ENCODE peak calls at places on chromosomes 12 and 14, in seven cellular contexts. Y, A, H, V, M, O and B are unnamed samples.

GRCh38 chr12:24996102-24996797 is 47.3 kb upstream of the BCAT1 start:
- DNase-seq in Y (no peak), A (no peak), H (no peak), V (no peak), M (no peak), O (no peak), B (no peak)

GRCh38 chr14:66827182-66827581 is 319.2 kb downstream of the GPHN start:
- DNase-seq in Y (no peak), A (no peak), H (no peak), V (no peak), M (no peak), O (no peak), B (no peak)

GRCh38 chr12:6946033-6946919 is 2.5 kb downstream of the C12orf57 start:
- DNase-seq in Y (no peak), A (peak; percentile 93), H (no peak), V (peak; percentile 95), M (peak; percentile 97), O (no peak), B (peak; percentile 55)

GRCh38 chr14:44937547-44937946 is 24.2 kb downstream of the KLHL28 start:
- DNase-seq in Y (no peak), A (no peak), H (no peak), V (no peak), M (no peak), O (no peak), B (no peak)

GRCh38 chr12:48779869-48780268 is 9.0 kb downstream of the ADCY6 start:
- DNase-seq in Y (peak; percentile 86), A (no peak), H (peak; percentile 62), V (no peak), M (no peak), O (no peak), B (no peak)

GRCh38 chr14:96894966-96895365 is 97.8 kb downstream of the VRK1 start:
- DNase-seq in Y (no peak), A (no peak), H (peak; percentile 28), V (no peak), M (no peak), O (no peak), B (no peak)

GRCh38 chr12:101795786-101796185 is 35.0 kb downstream of the GNPTAB start:
- DNase-seq in Y (no peak), A (no peak), H (no peak), V (no peak), M (no peak), O (no peak), B (no peak)

GRCh38 chr14:93764211-93764659 is 24.1 kb downstream of the PRIMA1 start:
- DNase-seq in Y (peak; percentile 58), A (no peak), H (peak; percentile 20), V (no peak), M (no peak), O (no peak), B (no peak)

GRCh38 chr12:4154672-4155225 is 118.8 kb upstream of the CCND2 start:
- DNase-seq in Y (no peak), A (no peak), H (no peak), V (no peak), M (no peak), O (no peak), B (no peak)

GRCh38 chr14:71725802-71726638 is 206.2 kb upstream of the RGS6 start:
- DNase-seq in Y (no peak), A (no peak), H (peak; percentile 86), V (no peak), M (no peak), O (no peak), B (no peak)

GRCh38 chr12:47754881-47755280 is 3.8 kb downstream of the RAPGEF3 start:
- DNase-seq in Y (peak; percentile 51), A (no peak), H (no peak), V (no peak), M (peak; percentile 90), O (no peak), B (no peak)

GRCh38 chr14:22556021-22556989 is 32.7 kb downstream of the DAD1 start:
- DNase-seq in Y (peak; percentile 59), A (no peak), H (peak; percentile 89), V (peak; percentile 88), M (peak; percentile 93), O (peak; percentile 73), B (peak; percentile 96)

GRCh38 chr14:33123281-33123680 is 184.6 kb downstream of the NPAS3 start:
- DNase-seq in Y (no peak), A (no peak), H (no peak), V (no peak), M (no peak), O (no peak), B (no peak)

GRCh38 chr14:101781240-101782061 is 19.9 kb downstream of the PPP2R5C start:
- DNase-seq in Y (no peak), A (no peak), H (no peak), V (peak; percentile 87), M (peak; percentile 56), O (peak; percentile 28), B (peak; percentile 23)

GRCh38 chr12:99054601-99055128 is 409.6 kb downstream of the APAF1 start:
- DNase-seq in Y (no peak), A (no peak), H (no peak), V (no peak), M (no peak), O (no peak), B (no peak)

GRCh38 chr14:21078287-21078686 is 8.2 kb downstream of the ARHGEF40 start:
- DNase-seq in Y (no peak), A (no peak), H (no peak), V (peak; percentile 7), M (no peak), O (no peak), B (no peak)

GRCh38 chr14:21084396-21084795 is 14.1 kb downstream of the ZNF219 start:
- DNase-seq in Y (no peak), A (no peak), H (no peak), V (no peak), M (no peak), O (no peak), B (no peak)

GRCh38 chr14:21078726-21079125 is 8.6 kb downstream of the ARHGEF40 start:
- DNase-seq in Y (no peak), A (no peak), H (no peak), V (peak; percentile 35), M (no peak), O (no peak), B (no peak)

GRCh38 chr14:21083565-21084325 is 13.6 kb downstream of the ARHGEF40 start:
- DNase-seq in Y (no peak), A (no peak), H (peak; percentile 23), V (peak; percentile 65), M (no peak), O (no peak), B (no peak)

DNA sequence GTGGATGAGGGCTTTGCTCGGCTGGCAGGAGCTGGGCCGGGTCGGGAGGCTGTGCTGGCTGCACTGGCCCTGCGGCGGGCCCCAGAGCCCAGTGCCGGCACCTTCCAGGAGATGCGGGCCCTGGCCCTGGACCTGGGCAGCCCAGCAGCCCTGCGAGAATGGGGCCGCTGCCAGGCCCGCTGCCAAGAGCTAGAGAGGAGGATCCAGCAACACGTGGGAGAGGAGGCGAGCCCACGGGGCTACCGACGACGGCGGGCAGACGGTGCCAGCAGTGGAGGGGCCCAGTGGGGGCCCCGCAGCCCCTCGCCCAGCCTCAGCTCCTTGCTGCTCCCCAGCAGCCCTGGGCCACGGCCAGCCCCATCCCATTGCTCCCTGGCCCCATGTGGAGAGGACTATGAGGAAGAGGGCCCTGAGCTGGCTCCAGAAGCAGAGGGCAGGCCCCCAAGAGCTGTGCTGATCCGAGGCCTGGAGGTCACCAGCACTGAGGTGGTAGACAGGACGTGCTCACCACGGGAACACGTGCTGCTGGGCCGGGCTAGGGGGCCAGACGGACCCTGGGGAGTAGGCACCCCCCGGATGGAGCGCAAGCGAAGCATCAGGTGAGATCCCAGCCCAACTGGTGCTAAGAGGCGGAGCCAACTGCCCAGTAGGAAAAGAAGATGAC is 11.5 kb downstream of the ARHGEF40 start:
- DNase-seq in Y (no peak), A (no peak), H (no peak), V (peak; percentile 73), M (no peak), O (no peak), B (no peak)
- H3K9me3 ChIP-seq in Y (no peaks in the 10 kb centered on the region), A (no peaks in the 10 kb centered on the region), H (no peaks in the 10 kb centered on the region), V (no peaks in the 10 kb centered on the region), M (no peaks in the 10 kb centered on the region), O (no peaks in the 10 kb centered on the region), B (no peaks in the 10 kb centered on the region)

GRCh38 chr12:32477714-32478113 is 78.4 kb downstream of the FGD4 start:
- DNase-seq in Y (no peak), A (no peak), H (no peak), V (no peak), M (no peak), O (no peak), B (no peak)
- H3K4me3 ChIP-seq in Y (no peak overlapping the region), A (no peak overlapping the region), H (no peak overlapping the region), V (no peak overlapping the region), M (no peak overlapping the region), O (no peak overlapping the region), B (no peak overlapping the region)

GRCh38 chr12:133080619-133081407 is at the start of gene ZNF140:
- DNase-seq in Y (peak; percentile 97), A (peak; percentile 68), H (peak; percentile 96), V (peak; percentile 98), M (peak; percentile 97), O (peak; percentile 91), B (no peak)

GRCh38 chr12:133080051-133080618 is 588 bp upstream of the ZNF140 start:
- DNase-seq in Y (peak; percentile 98), A (peak; percentile 65), H (peak; percentile 99), V (no peak), M (peak; percentile 99), O (peak; percentile 79), B (peak; percentile 93)

GRCh38 chr12:133081408-133081806 is 684 bp downstream of the ZNF140 start:
- DNase-seq in Y (peak; percentile 19), A (no peak), H (no peak), V (no peak), M (no peak), O (no peak), B (no peak)

DNA sequence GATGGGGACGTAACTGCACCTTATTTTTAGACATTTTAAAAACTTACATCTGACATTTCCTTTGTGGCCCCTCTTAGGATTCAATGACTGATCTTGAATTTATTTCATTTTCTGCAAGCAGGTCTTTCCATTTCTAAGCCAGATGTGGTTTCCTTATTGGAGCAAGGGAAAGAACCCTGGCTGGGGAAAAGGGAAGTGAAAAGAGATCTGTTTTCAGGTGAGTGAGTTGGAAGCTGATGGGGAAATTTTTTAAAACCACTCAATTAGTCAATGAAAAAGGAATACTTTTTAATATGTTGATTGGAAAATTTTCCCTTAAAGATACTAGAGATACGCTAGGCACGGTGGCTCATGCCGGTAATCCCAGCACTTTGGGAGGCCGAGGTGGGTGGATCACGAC is 2.6 kb downstream of the ZNF140 start:
- DNase-seq in Y (no peak), A (no peak), H (no peak), V (no peak), M (no peak), O (no peak), B (no peak)
- H3K9me3 ChIP-seq in Y (peaks cover 58% of the 10 kb centered on the region), A (peaks cover 89% of the 10 kb centered on the region), H (peaks cover 53% of the 10 kb centered on the region), V (peaks cover 81% of the 10 kb centered on the region), M (peaks cover 81% of the 10 kb centered on the region), O (peaks cover 75% of the 10 kb centered on the region), B (peaks cover 56% of the 10 kb centered on the region)

DNA sequence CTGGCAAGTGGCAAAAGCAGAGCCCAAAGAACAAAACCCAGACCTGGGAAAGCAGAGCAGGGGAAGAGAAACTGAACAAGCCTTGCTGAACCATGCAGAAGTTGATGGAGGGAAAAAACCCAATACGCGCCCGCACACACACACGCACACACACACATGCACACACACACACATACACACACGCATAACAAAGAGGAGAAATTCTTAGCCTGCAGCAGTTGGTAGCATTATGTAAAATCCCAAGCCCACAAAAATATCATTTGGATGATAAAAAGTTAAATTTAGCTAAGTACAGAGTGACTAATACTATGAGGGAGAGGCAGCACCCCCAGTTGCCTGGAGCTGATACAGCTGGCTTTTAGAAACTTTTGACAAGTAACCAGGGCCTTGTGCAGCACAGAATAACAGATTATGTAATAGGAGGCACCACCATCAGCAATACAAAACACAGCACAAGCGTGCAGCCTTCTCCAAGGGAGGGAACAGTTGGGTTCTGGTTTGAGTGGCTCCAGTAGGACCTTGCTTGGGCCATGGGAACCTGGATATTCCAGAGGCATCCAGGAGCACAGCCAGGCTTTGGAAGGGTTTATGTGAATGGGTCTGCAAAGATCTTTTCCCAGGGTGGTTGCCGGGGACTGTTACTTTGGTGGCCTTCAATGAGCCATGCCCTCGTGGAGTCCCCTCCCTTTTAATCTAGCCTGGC is 35.3 kb downstream of the PITPNM2 start:
- DNase-seq in Y (peak; percentile 75), A (no peak), H (peak; percentile 97), V (no peak), M (no peak), O (no peak), B (peak; percentile 53)
- H3K4me3 ChIP-seq in Y (no peak overlapping the region), A (no peak overlapping the region), H (no peak overlapping the region), V (no peak overlapping the region), M (no peak overlapping the region), O (no peak overlapping the region), B (peak overlapping the region; percentile 5)